ENCODE peak calls at places on chromosomes 3 and 15, in five cellular contexts. W, T, K, N and F are unnamed samples.

GRCh38 chr3:102237181-102237580 is 197.6 kb upstream of the ZPLD1 start:
- DNase-seq in W (no peak), T (no peak), K (no peak), N (no peak), F (no peak)

GRCh38 chr3:73801444-73801843 is 176.7 kb upstream of the PDZRN3 start:
- DNase-seq in W (no peak), T (no peak), K (no peak), N (no peak), F (no peak)

GRCh38 chr3:177437513-177438337 is 240.4 kb upstream of the TBL1XR1 start:
- DNase-seq in W (no peak), T (no peak), K (no peak), N (no peak), F (no peak)

GRCh38 chr3:135966875-135967274 is 1.3 kb downstream of the PPP2R3A start:
- DNase-seq in W (no peak), T (peak; percentile 6), K (no peak), N (no peak), F (no peak)

GRCh38 chr15:65796610-65797012 is 4.5 kb upstream of the DENND4A start:
- DNase-seq in W (no peak), T (no peak), K (no peak), N (no peak), F (no peak)

GRCh38 chr3:171453175-171453868 is 6.9 kb downstream of the TNIK start:
- DNase-seq in W (no peak), T (no peak), K (no peak), N (no peak), F (no peak)

GRCh38 chr3:134650431-134651346 is at the start of gene KY:
- DNase-seq in W (no peak), T (peak; percentile 83), K (no peak), N (peak; percentile 24), F (no peak)

GRCh38 chr15:99031681-99032080 is 24.1 kb upstream of the PGPEP1L start:
- DNase-seq in W (no peak), T (no peak), K (no peak), N (no peak), F (no peak)

GRCh38 chr3:185961675-185962232 is 23.9 kb upstream of the TRA2B start:
- DNase-seq in W (no peak), T (no peak), K (no peak), N (no peak), F (no peak)

GRCh38 chr3:194489736-194490612 is 3.2 kb upstream of the ATP13A3 start:
- DNase-seq in W (no peak), T (no peak), K (no peak), N (no peak), F (no peak)

GRCh38 chr3:25782938-25783660 is at the start of gene NGLY1:
- DNase-seq in W (peak; percentile 51), T (peak; percentile 96), K (peak; percentile 59), N (peak; percentile 59), F (no peak)

GRCh38 chr3:67423722-67424121 is 230.7 kb downstream of the SUCLG2 start:
- DNase-seq in W (no peak), T (no peak), K (no peak), N (no peak), F (no peak)

GRCh38 chr15:56244811-56245576 is 1.3 kb upstream of the RFX7 start:
- DNase-seq in W (no peak), T (no peak), K (peak; percentile 85), N (no peak), F (no peak)

GRCh38 chr3:124258057-124258500 is 266.2 kb upstream of the ROPN1 start:
- DNase-seq in W (no peak), T (peak; percentile 65), K (no peak), N (no peak), F (no peak)

GRCh38 chr3:143484851-143485512 is 363.3 kb downstream of the SLC9A9 start:
- DNase-seq in W (peak; percentile 4), T (no peak), K (no peak), N (no peak), F (no peak)

GRCh38 chr15:40743921-40744809 is 10.9 kb downstream of the RMDN3 start:
- DNase-seq in W (no peak), T (no peak), K (no peak), N (peak; percentile 79), F (no peak)

GRCh38 chr15:66780172-66780972 is 78.3 kb downstream of the SMAD6 start:
- DNase-seq in W (no peak), T (no peak), K (no peak), N (no peak), F (no peak)

GRCh38 chr15:69660658-69661405 is 208.2 kb downstream of the RPLP1 start:
- DNase-seq in W (no peak), T (no peak), K (no peak), N (peak; percentile 44), F (no peak)

GRCh38 chr3:11434697-11435096 is 162.5 kb downstream of the ATG7 start:
- DNase-seq in W (no peak), T (no peak), K (no peak), N (no peak), F (no peak)

GRCh38 chr15:61227269-61228024 is 1.7 kb downstream of the RORA start:
- DNase-seq in W (no peak), T (peak; percentile 76), K (no peak), N (no peak), F (no peak)

GRCh38 chr15:63971427-63971805 is 74.9 kb downstream of the DAPK2 start:
- DNase-seq in W (no peak), T (no peak), K (no peak), N (no peak), F (no peak)

GRCh38 chr3:169771651-169772529 is 1.3 kb upstream of the MYNN start:
- DNase-seq in W (peak; percentile 65), T (peak; percentile 65), K (peak; percentile 79), N (peak; percentile 56), F (peak; percentile 90)

GRCh38 chr3:159239054-159239453 is 437.2 kb downstream of the MFSD1 start:
- DNase-seq in W (no peak), T (no peak), K (no peak), N (no peak), F (no peak)

GRCh38 chr15:39139431-39140059 is 441.3 kb upstream of the THBS1 start:
- DNase-seq in W (no peak), T (no peak), K (no peak), N (no peak), F (no peak)

GRCh38 chr3:140469491-140469890 is 208.4 kb upstream of the TRIM42 start:
- DNase-seq in W (no peak), T (no peak), K (no peak), N (no peak), F (no peak)

GRCh38 chr15:70259640-70260066 is 161.9 kb upstream of the TLE3 start:
- DNase-seq in W (no peak), T (peak; percentile 61), K (peak; percentile 9), N (no peak), F (no peak)

GRCh38 chr3:103083848-103084631 is 649.2 kb downstream of the ZPLD1 start:
- DNase-seq in W (no peak), T (no peak), K (no peak), N (no peak), F (no peak)

GRCh38 chr3:190533511-190534282 is 19.8 kb downstream of the IL1RAP start:
- DNase-seq in W (no peak), T (no peak), K (no peak), N (no peak), F (no peak)

GRCh38 chr15:36356511-36356910 is 222.9 kb upstream of the CDIN1 start:
- DNase-seq in W (no peak), T (no peak), K (no peak), N (no peak), F (no peak)

GRCh38 chr3:144403040-144403457 is 431.4 kb downstream of the DIPK2A start:
- DNase-seq in W (no peak), T (no peak), K (no peak), N (no peak), F (no peak)

GRCh38 chr3:16364323-16364722 is 99.3 kb downstream of the OXNAD1 start:
- DNase-seq in W (no peak), T (no peak), K (no peak), N (no peak), F (no peak)

GRCh38 chr3:2770451-2770850 is 339.7 kb downstream of the IL5RA start:
- DNase-seq in W (no peak), T (no peak), K (peak; percentile 4), N (no peak), F (no peak)

GRCh38 chr3:56673781-56674457 is 9.1 kb downstream of the TASOR start:
- DNase-seq in W (no peak), T (no peak), K (no peak), N (peak; percentile 41), F (no peak)

GRCh38 chr3:183618542-183618941 is 16.9 kb upstream of the KLHL24 start:
- DNase-seq in W (no peak), T (no peak), K (no peak), N (no peak), F (no peak)

GRCh38 chr3:183619020-183619419 is 16.4 kb upstream of the KLHL24 start:
- DNase-seq in W (no peak), T (no peak), K (no peak), N (no peak), F (no peak)

DNA sequence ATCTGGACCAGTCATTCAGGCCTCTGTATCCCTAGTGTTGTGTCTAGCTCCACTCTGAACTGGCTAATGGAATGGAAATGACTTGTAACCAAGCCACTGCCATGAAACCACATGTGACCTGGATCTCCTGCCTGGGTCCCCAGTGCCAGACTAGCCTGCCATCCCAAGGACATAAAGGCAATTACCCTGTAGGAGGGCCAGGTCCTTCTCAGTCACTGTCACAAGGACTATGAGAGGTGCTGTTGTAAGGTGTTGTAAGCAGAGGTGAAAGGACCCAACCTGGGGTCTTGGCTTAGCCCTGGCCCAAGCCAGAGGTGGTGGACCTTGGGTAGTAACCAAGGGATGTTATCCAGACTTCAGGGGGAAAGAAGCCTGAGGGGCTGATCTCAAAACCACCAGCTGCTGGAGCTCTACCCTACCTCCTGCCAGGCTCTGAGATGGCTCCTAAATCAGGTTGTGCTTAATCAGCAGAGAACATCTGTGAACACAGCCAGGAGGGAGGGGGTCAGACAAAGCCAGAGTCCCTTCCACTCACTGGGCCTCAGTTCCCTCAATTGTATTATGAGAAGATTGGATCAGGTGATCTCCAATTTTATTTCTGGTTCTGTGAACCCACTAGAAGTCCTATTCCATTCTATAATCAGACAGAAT is 15.7 kb upstream of the KLHL24 start:
- DNase-seq in W (no peak), T (peak; percentile 46), K (no peak), N (no peak), F (no peak)
- TF ChIP-seq REST in W (no peak), T (no peak), K (no peak), N (no peak), F (no peak)

GRCh38 chr15:92020765-92021164 is 167.3 kb downstream of the SLCO3A1 start:
- DNase-seq in W (no peak), T (no peak), K (no peak), N (no peak), F (no peak)
- TF ChIP-seq REST in W (no peak), T (no peak), K (no peak), N (no peak), F (no peak)

GRCh38 chr15:29110176-29110575 is 159.4 kb downstream of the NSMCE3 start:
- DNase-seq in W (no peak), T (no peak), K (no peak), N (no peak), F (no peak)
- TF ChIP-seq REST in W (no peak), T (no peak), K (no peak), N (no peak), F (no peak)

GRCh38 chr3:27319304-27319703 is 49.9 kb downstream of the NEK10 start:
- DNase-seq in W (no peak), T (no peak), K (peak; percentile 19), N (no peak), F (no peak)
- TF ChIP-seq REST in W (no peak), T (no peak), K (no peak), N (no peak), F (no peak)